ENCODE peak calls at places on chromosomes 13 and 19, in eight cellular contexts. D is H1, L is MM.1S, R is PC-3, I is SK-N-SH, P is GM23248, X is astrocyte, A is K562. T is an unnamed sample.
A peak's percentile ranks its signal among the peaks of the same experiment; 100 is the strongest.

GRCh38 chr19:38375098-38375493 is 725 bp downstream of the PSMD8 start:
- DNase-seq in P (no peak), I (no peak), A (no peak), X (no peak), L (no peak), R (no peak), D (no peak), T (no peak)

GRCh38 chr19:6828306-6828697 is 55.8 kb downstream of the VAV1 start:
- DNase-seq in A (peak; percentile 39), R (peak; percentile 96), D (no peak), I (no peak), P (no peak), L (no peak), X (no peak), T (peak; percentile 16)

GRCh38 chr13:38686635-38687245 is at the start of gene FREM2:
- DNase-seq in L (peak; percentile 68), D (peak; percentile 91), R (peak; percentile 15), A (no peak), I (no peak), P (peak; percentile 33), X (peak; percentile 53), T (peak; percentile 76)

GRCh38 chr19:6802336-6803035 is 30.0 kb downstream of the VAV1 start:
- DNase-seq in I (no peak), R (peak; percentile 24), X (no peak), A (no peak), D (no peak), L (peak; percentile 94), P (no peak), T (no peak)

GRCh38 chr13:96958286-96958891 is 35.9 kb downstream of the OXGR1 start:
- DNase-seq in R (peak; percentile 60), X (peak; percentile 1), D (no peak), A (peak; percentile 9), L (peak; percentile 66), I (peak; percentile 30), P (peak; percentile 59), T (peak; percentile 4)

GRCh38 chr19:19537321-19538048 is 580 bp upstream of the CILP2 start:
- DNase-seq in D (no peak), I (no peak), R (peak; percentile 19), A (no peak), P (peak; percentile 62), X (no peak), L (no peak), T (no peak)

GRCh38 chr19:50906217-50906616 is 5.0 kb downstream of the KLK4 start:
- DNase-seq in X (no peak), A (peak; percentile 45), P (peak; percentile 41), I (peak; percentile 57), L (no peak), R (peak; percentile 73), D (no peak), T (no peak)

GRCh38 chr13:44679602-44680001 is 103.5 kb upstream of the TSC22D1 start:
- DNase-seq in D (no peak), P (peak; percentile 35), I (no peak), R (no peak), A (no peak), L (no peak), X (peak; percentile 20), T (no peak)

GRCh38 chr13:50376895-50377575 is 361.8 kb downstream of the KCNRG start:
- DNase-seq in I (no peak), D (peak; percentile 21), P (no peak), L (no peak), A (no peak), R (peak; percentile 28), X (no peak), T (no peak)

GRCh38 chr13:48578516-48579166 is 45.8 kb upstream of the RCBTB2 start:
- DNase-seq in D (no peak), A (no peak), I (no peak), X (no peak), P (no peak), R (no peak), L (no peak), T (no peak)

GRCh38 chr13:97193577-97193976 is 28.6 kb upstream of the MBNL2 start:
- DNase-seq in X (no peak), L (no peak), D (no peak), R (no peak), P (no peak), I (no peak), A (no peak), T (no peak)

GRCh38 chr19:45515807-45516401 is 8.6 kb downstream of the VASP start:
- DNase-seq in A (peak; percentile 15), X (no peak), P (no peak), R (no peak), L (no peak), I (no peak), D (no peak), T (no peak)

GRCh38 chr13:113595131-113595530 is 10.6 kb downstream of the TFDP1 start:
- DNase-seq in R (no peak), I (no peak), A (no peak), X (no peak), P (no peak), D (no peak), L (no peak), T (no peak)

GRCh38 chr19:54426291-54426918 is 11.1 kb downstream of the TTYH1 start:
- DNase-seq in L (no peak), D (no peak), I (no peak), X (no peak), R (peak; percentile 54), P (no peak), A (peak; percentile 5), T (no peak)

GRCh38 chr13:92355213-92355612 is 871.4 kb upstream of the GPC6 start:
- DNase-seq in L (no peak), D (no peak), R (peak; percentile 1), A (peak; percentile 62), I (peak; percentile 20), P (no peak), X (peak; percentile 39), T (no peak)

GRCh38 chr19:56476093-56476492 is 1.1 kb downstream of the ZNF667 start:
- DNase-seq in A (no peak), P (peak; percentile 6), L (no peak), R (no peak), D (no peak), I (no peak), X (no peak), T (no peak)
- H3K79me2 ChIP-seq in A (no peaks in the 10 kb centered on the region), P (peaks cover 73% of the 10 kb centered on the region), L (no peaks in the 10 kb centered on the region), R (peaks cover 31% of the 10 kb centered on the region), D (peaks cover 11% of the 10 kb centered on the region), I (peaks cover 50% of the 10 kb centered on the region), X (peaks cover 49% of the 10 kb centered on the region), T (peaks cover 11% of the 10 kb centered on the region)

DNA sequence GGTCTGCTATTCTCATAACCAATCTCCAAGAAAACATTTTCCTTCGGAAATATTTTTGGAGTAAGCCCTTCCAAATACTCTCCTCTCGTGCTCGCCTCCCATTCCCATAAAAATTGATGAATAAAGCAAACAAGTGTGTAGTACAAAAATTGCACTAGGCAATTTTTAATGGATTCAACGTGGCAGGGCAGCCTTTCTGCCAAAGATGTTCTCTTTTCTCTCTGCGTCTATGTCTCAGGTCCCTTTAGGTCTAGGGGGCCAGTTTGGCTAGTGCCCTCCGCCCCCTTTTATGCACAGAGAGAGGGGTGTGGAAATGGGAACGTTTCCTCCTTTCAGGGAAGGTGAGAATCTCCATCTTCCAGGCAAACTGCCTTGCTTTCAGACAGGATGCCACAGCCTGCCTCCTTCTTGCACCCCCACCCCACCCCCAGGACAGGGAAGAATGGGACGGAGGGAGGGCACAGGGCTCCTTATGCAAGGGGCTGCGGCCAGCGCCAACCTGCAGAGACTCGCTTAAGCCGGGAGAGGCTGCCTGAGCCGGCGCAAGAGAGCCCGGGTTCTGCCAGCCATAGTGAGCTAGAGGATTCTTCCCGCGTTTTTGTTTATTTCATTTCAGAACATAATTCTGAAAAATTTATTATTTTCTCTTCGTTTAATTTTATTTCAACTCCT is 2.7 kb upstream of the ZIC2 start:
- DNase-seq in X (no peak), R (no peak), D (no peak), P (no peak), A (no peak), L (no peak), I (peak; percentile 49), T (no peak)
- H3K27me3 ChIP-seq in X (peaks cover 66% of the 10 kb centered on the region), R (peaks cover 58% of the 10 kb centered on the region), D (no peaks in the 10 kb centered on the region), P (peaks cover 83% of the 10 kb centered on the region), A (no peaks in the 10 kb centered on the region), L (peaks cover 23% of the 10 kb centered on the region), I (peaks cover 86% of the 10 kb centered on the region), T (peaks cover 58% of the 10 kb centered on the region)

GRCh38 chr13:26602783-26603182 is 45.3 kb downstream of the WASF3 start:
- DNase-seq in R (no peak), P (no peak), X (no peak), D (no peak), L (no peak), A (no peak), I (no peak), T (no peak)

GRCh38 chr13:26605845-26606244 is 48.4 kb downstream of the WASF3 start:
- DNase-seq in I (no peak), X (no peak), A (peak; percentile 7), L (no peak), D (peak; percentile 25), P (no peak), R (peak; percentile 22), T (no peak)

GRCh38 chr13:26601669-26602068 is 44.2 kb downstream of the WASF3 start:
- DNase-seq in L (peak; percentile 59), D (no peak), I (peak; percentile 53), X (peak; percentile 49), A (no peak), R (peak; percentile 52), P (peak; percentile 69), T (peak; percentile 32)

GRCh38 chr13:26600345-26600761 is 42.9 kb downstream of the WASF3 start:
- DNase-seq in A (no peak), L (no peak), X (peak; percentile 20), P (peak; percentile 77), R (no peak), D (no peak), I (no peak), T (no peak)

GRCh38 chr13:26604784-26605183 is 47.3 kb downstream of the WASF3 start:
- DNase-seq in X (no peak), L (no peak), I (no peak), R (no peak), P (no peak), A (no peak), D (no peak), T (no peak)
- H3K79me2 ChIP-seq in X (peaks cover 44% of the 10 kb centered on the region), L (no peaks in the 10 kb centered on the region), I (peaks cover 89% of the 10 kb centered on the region), R (no peaks in the 10 kb centered on the region), P (peaks cover 88% of the 10 kb centered on the region), A (no peaks in the 10 kb centered on the region), D (no peaks in the 10 kb centered on the region), T (peaks cover 61% of the 10 kb centered on the region)

GRCh38 chr19:13094285-13094595 is 8.4 kb downstream of the LYL1 start:
- DNase-seq in D (no peak), X (no peak), P (no peak), I (peak; percentile 87), A (no peak), R (no peak), L (no peak), T (no peak)
- H3K27me3 ChIP-seq in D (peaks cover 15% of the 10 kb centered on the region), X (no peaks in the 10 kb centered on the region), P (no peaks in the 10 kb centered on the region), I (no peaks in the 10 kb centered on the region), A (no peaks in the 10 kb centered on the region), R (no peaks in the 10 kb centered on the region), L (peaks cover 50% of the 10 kb centered on the region), T (no peaks in the 10 kb centered on the region)